ENCODE peak calls at places on chromosomes 13 and 19, in four cellular contexts. V, N, B and R are unnamed samples.

GRCh38 chr19:29576761-29577661 is 29.1 kb upstream of the POP4 start:
- DNase-seq in N (no peak), V (no peak), B (no peak), R (no peak)

GRCh38 chr19:12796146-12797071 is 5.1 kb downstream of the JUNB start:
- DNase-seq in B (peak), N (peak), V (peak), R (peak)

GRCh38 chr13:22648325-22648758 is 532.4 kb upstream of the SGCG start:
- DNase-seq in B (no peak), V (no peak), N (no peak), R (peak)

GRCh38 chr13:38202730-38203129 is 146.9 kb upstream of the UFM1 start:
- DNase-seq in V (no peak), B (no peak), N (no peak), R (no peak)

GRCh38 chr19:3655402-3656072 is 28.9 kb upstream of the CACTIN start:
- DNase-seq in N (no peak), V (no peak), B (no peak), R (peak)

GRCh38 chr19:38921420-38922274 is 8.9 kb downstream of the SARS2 start:
- DNase-seq in B (no peak), V (no peak), N (peak), R (no peak)

GRCh38 chr13:20136781-20137703 is 23.8 kb downstream of the GJA3 start:
- DNase-seq in V (peak), N (no peak), B (peak), R (peak)

GRCh38 chr19:2055871-2056809 is 5.1 kb upstream of the MKNK2 start:
- DNase-seq in N (peak), B (peak), V (peak), R (no peak)

GRCh38 chr13:113122571-113123225 is at the start of gene F10:
- DNase-seq in V (peak), N (peak), B (peak), R (peak)

GRCh38 chr13:31611214-31611613 is 128.1 kb upstream of the RXFP2 start:
- DNase-seq in V (no peak), N (no peak), B (no peak), R (no peak)

GRCh38 chr13:80035096-80035495 is 305.8 kb downstream of the SPRY2 start:
- DNase-seq in V (no peak), N (no peak), B (no peak), R (no peak)

GRCh38 chr13:80029170-80029569 is 311.8 kb downstream of the SPRY2 start:
- DNase-seq in B (peak), N (no peak), V (peak), R (no peak)

GRCh38 chr13:80033286-80033685 is 307.6 kb downstream of the SPRY2 start:
- DNase-seq in V (no peak), B (no peak), N (no peak), R (no peak)

DNA sequence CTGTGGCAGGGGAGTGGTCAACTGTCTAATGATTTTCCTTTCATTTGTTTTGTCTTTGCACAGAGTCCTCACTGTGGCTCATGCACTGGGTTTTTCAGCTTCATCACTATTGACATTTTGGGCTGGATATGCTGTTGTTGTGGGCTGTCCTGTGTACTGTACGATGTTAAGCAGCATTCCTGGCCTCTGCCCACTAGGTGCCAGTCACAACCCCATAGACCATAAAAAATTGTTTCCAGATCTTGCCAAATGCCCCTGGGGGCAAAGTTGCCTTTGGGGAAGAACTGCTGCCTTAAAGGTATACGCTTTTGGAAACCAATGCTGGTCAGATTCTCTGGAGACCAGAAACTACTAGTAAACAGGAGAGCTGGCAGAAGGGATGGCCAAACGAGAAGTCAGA is 310.4 kb downstream of the SPRY2 start:
- DNase-seq in B (peak), V (no peak), N (no peak), R (no peak)
- TF ChIP-seq CTCF in B (no peak), V (peak), N (peak), R (no peak)

DNA sequence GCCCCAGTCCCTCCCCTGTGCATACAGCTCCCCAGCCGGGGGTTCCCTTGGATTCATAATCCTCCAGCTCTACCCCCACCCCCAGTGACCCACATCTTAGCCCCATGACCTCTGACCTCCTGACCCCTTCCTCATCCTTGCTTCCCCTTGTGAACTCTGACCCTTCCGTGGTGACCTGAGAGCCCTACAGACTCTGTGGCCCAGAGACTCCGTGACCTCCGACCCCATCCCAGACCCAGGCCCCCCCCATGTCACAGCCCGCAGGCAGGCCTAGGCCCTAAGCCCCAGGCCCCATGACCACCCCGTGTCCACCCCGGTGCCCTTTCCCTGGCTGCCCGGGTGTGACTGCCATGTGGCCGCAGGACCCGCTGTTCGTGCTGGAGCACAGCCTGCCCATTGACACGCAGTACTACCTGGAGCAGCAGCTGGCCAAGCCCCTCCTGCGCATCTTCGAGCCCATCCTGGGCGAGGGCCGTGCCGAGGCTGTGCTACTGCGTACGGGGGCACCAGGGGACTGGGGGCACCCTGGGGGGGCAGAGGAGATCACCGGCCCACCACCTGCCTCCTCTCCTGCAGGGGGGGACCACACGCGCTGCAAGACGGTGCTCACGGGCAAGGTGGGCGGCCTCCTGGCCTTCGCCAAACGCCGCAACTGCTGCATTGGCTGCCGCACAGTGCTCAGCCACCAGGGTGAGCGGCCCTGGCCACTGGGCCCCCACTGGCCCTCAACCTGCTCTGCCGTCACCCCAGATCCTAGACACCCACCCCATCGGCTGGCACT is 2.5 kb upstream of the SPIB start:
- DNase-seq in B (no peak), N (peak), V (no peak), R (no peak)
- TF ChIP-seq CTCF in B (no peak), N (no peak), V (no peak), R (no peak)

DNA sequence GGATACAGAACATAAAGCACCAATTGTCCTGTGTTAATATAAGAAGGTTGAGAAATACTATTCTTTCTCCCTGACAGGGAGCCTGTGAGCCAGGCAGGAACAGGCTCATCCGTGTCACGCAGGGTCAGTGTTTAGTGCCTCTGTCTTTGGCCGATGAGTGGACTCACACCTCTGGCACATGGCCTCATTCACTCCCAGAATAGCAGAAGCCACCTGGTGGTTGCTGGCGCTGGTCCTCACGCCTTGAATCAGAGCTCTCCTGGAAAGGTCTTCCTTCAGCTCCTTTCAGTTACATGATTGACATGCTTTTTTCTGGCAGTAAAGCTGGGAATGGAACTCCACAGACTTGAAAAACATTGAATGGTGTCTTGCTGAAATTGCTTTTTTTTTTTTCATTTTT is 28.1 kb upstream of the SIAH3 start:
- DNase-seq in B (peak), V (peak), N (no peak), R (peak)
- TF ChIP-seq CTCF in B (no peak), V (peak), N (no peak), R (peak)

GRCh38 chr13:67078062-67078461 is 152.1 kb downstream of the PCDH9 start:
- DNase-seq in B (no peak), V (no peak), N (no peak), R (no peak)

GRCh38 chr13:67071918-67072598 is 158.1 kb downstream of the PCDH9 start:
- DNase-seq in N (no peak), B (no peak), V (no peak), R (no peak)

GRCh38 chr13:67076378-67076777 is 153.8 kb downstream of the PCDH9 start:
- DNase-seq in B (no peak), V (no peak), N (no peak), R (no peak)

GRCh38 chr13:67077132-67077531 is 153.0 kb downstream of the PCDH9 start:
- DNase-seq in N (no peak), V (no peak), B (no peak), R (no peak)

DNA sequence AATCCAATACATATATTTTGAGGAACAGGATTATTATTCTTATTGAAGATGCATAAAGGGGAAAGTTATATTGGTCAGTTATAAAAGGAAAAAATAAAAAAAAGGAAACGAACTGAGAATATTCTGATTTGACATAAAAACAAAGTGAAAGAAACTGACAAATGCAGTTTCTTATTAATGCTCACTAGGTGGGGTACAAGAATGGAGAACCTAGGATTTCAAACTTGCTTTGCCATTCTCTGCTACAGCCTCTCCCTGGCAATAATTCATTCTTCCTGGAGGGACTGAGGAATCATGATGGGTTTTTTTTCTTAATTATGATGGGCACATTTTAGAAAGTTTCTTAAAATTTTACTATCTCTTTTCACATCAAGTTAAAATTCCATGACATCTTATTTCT is 154.9 kb downstream of the PCDH9 start:
- DNase-seq in N (no peak), B (no peak), V (no peak), R (no peak)
- TF ChIP-seq CTCF in N (no peak), B (no peak), V (no peak), R (no peak)

GRCh38 chr19:46049597-46049996 is 8.8 kb upstream of the IGFL4 start:
- DNase-seq in B (no peak), V (no peak), N (no peak), R (no peak)
- TF ChIP-seq CTCF in B (no peak), V (no peak), N (no peak), R (no peak)

GRCh38 chr19:40570313-40571004 is 6.2 kb upstream of the SHKBP1 start:
- DNase-seq in V (peak), B (peak), N (peak), R (peak)
- TF ChIP-seq CTCF in V (no peak), B (no peak), N (no peak), R (peak)

GRCh38 chr19:50723069-50723468 is at the start of gene CLEC11A:
- DNase-seq in N (no peak), V (peak), B (peak), R (no peak)
- TF ChIP-seq CTCF in N (no peak), V (no peak), B (no peak), R (no peak)